ENCODE peak calls at places on chromosome 12, in seven cellular contexts. I, E, C, Z, S, U and O are unnamed samples.

GRCh38 chr12:6200266-6201198 is at the start of gene CD9:
- DNase-seq in E (no peak), I (no peak), Z (peak), C (no peak), U (peak), S (peak), O (no peak)

GRCh38 chr12:118145113-118145797 is 9.3 kb downstream of the PEBP1 start:
- DNase-seq in C (no peak), S (no peak), E (no peak), I (no peak), U (no peak), Z (no peak), O (no peak)

GRCh38 chr12:117212563-117213190 is 22.4 kb upstream of the FBXO21 start:
- DNase-seq in E (peak), Z (peak), S (peak), C (peak), U (peak), I (peak), O (peak)

GRCh38 chr12:113310489-113310888 is 24.4 kb downstream of the SLC8B1 start:
- DNase-seq in U (no peak), C (no peak), I (no peak), S (no peak), Z (no peak), E (no peak), O (no peak)

GRCh38 chr12:123457980-123458779 is at the start of gene SNRNP35:
- DNase-seq in C (peak), S (peak), Z (peak), E (peak), I (peak), U (peak), O (peak)

GRCh38 chr12:114269153-114269552 is 136.8 kb downstream of the TBX5 start:
- DNase-seq in S (no peak), U (no peak), Z (no peak), C (no peak), E (no peak), I (no peak), O (no peak)

GRCh38 chr12:120990487-120991055 is 12.2 kb downstream of the HNF1A start:
- DNase-seq in S (no peak), Z (no peak), C (no peak), I (no peak), E (no peak), U (no peak), O (no peak)

GRCh38 chr12:69837191-69838085 is 12.4 kb downstream of the MYRFL start:
- DNase-seq in C (no peak), U (no peak), S (no peak), Z (no peak), I (no peak), E (no peak), O (no peak)

GRCh38 chr12:2341871-2342270 is 289.1 kb downstream of the CACNA1C start:
- DNase-seq in E (peak), U (no peak), Z (no peak), S (peak), C (peak), I (no peak), O (peak)

GRCh38 chr12:89211456-89211855 is 140.8 kb downstream of the DUSP6 start:
- DNase-seq in E (no peak), Z (no peak), C (peak), U (no peak), I (no peak), S (no peak), O (no peak)

GRCh38 chr12:91781114-91781513 is 364.5 kb downstream of the BTG1 start:
- DNase-seq in Z (no peak), S (no peak), C (peak), E (no peak), I (no peak), U (no peak), O (no peak)

GRCh38 chr12:19759229-19759628 is 319.9 kb downstream of the AEBP2 start:
- DNase-seq in Z (no peak), C (peak), S (no peak), E (peak), I (no peak), U (no peak), O (no peak)

GRCh38 chr12:9619411-9620179 is 11.9 kb upstream of the KLRB1 start:
- DNase-seq in U (no peak), E (no peak), C (no peak), I (no peak), S (no peak), Z (no peak), O (no peak)

GRCh38 chr12:109440851-109441490 is 36.1 kb downstream of the KCTD10 start:
- DNase-seq in I (no peak), S (no peak), E (no peak), U (no peak), C (no peak), Z (peak), O (no peak)

GRCh38 chr12:94771199-94771598 is 120.8 kb upstream of the TMCC3 start:
- DNase-seq in E (no peak), U (no peak), C (no peak), S (no peak), I (no peak), Z (no peak), O (no peak)

GRCh38 chr12:107493135-107493494 is 192.5 kb upstream of the PWP1 start:
- DNase-seq in Z (no peak), S (no peak), U (no peak), C (no peak), I (no peak), E (no peak), O (no peak)

GRCh38 chr12:113850309-113851056 is 115.6 kb downstream of the RBM19 start:
- DNase-seq in I (no peak), E (no peak), S (no peak), U (no peak), Z (peak), C (no peak), O (no peak)

GRCh38 chr12:80565276-80565675 is 121.2 kb downstream of the PTPRQ start:
- DNase-seq in S (no peak), E (no peak), Z (no peak), I (no peak), U (no peak), C (no peak), O (peak)

GRCh38 chr12:49838973-49839633 is 3.8 kb downstream of the BCDIN3D start:
- DNase-seq in U (peak), Z (no peak), E (peak), S (no peak), I (no peak), C (peak), O (no peak)

GRCh38 chr12:13211859-13212664 is 15.5 kb downstream of the EMP1 start:
- DNase-seq in Z (peak), I (no peak), S (peak), U (peak), E (peak), C (peak), O (no peak)

GRCh38 chr12:53452159-53453077 is 516 bp downstream of the PCBP2 start:
- DNase-seq in Z (peak), E (peak), U (peak), S (peak), C (peak), I (peak), O (no peak)

GRCh38 chr12:49903700-49904423 is at the start of gene FAIM2:
- DNase-seq in Z (peak), S (peak), I (peak), E (no peak), C (no peak), U (no peak), O (no peak)

GRCh38 chr12:121287267-121287954 is 9.1 kb downstream of the CAMKK2 start:
- DNase-seq in C (peak), Z (no peak), E (no peak), I (no peak), S (no peak), U (no peak), O (no peak)

GRCh38 chr12:107884769-107885694 is 110.5 kb downstream of the ASCL4 start:
- DNase-seq in U (peak), Z (peak), E (peak), S (peak), I (no peak), C (peak), O (peak)

GRCh38 chr12:69464433-69464832 is 5.8 kb upstream of the FRS2 start:
- DNase-seq in U (no peak), I (no peak), S (no peak), E (no peak), C (no peak), Z (no peak), O (no peak)

GRCh38 chr12:53766881-53767280 is 15.1 kb upstream of the CISTR start:
- DNase-seq in I (no peak), S (no peak), U (no peak), C (peak), E (no peak), Z (no peak), O (no peak)

GRCh38 chr12:30996255-30996654 is 69.7 kb downstream of the TSPAN11 start:
- DNase-seq in I (no peak), U (no peak), Z (no peak), E (peak), S (no peak), C (no peak), O (no peak)

GRCh38 chr12:99069371-99069770 is 424.3 kb downstream of the APAF1 start:
- DNase-seq in I (no peak), C (no peak), S (no peak), Z (no peak), E (no peak), U (no peak), O (no peak)

GRCh38 chr12:122079532-122080081 is 1.1 kb downstream of the MLXIP start:
- DNase-seq in S (peak), Z (no peak), C (no peak), E (no peak), U (no peak), I (no peak), O (no peak)

GRCh38 chr12:62263956-62264355 is 3.8 kb downstream of the USP15 start:
- DNase-seq in E (no peak), C (no peak), I (no peak), Z (no peak), U (no peak), S (no peak), O (no peak)

GRCh38 chr12:85280138-85280983 is at the start of gene ALX1:
- DNase-seq in Z (peak), C (no peak), E (no peak), U (peak), S (no peak), I (no peak), O (peak)

GRCh38 chr12:131245564-131246355 is 292.1 kb downstream of the ADGRD1 start:
- DNase-seq in U (no peak), S (no peak), E (no peak), Z (no peak), I (no peak), C (no peak), O (no peak)

GRCh38 chr12:27814851-27815591 is 35.0 kb upstream of the MANSC4 start:
- DNase-seq in U (no peak), I (no peak), S (no peak), C (peak), E (no peak), Z (no peak), O (no peak)

GRCh38 chr12:105724651-105725050 is 394.2 kb downstream of the C12orf75 start:
- DNase-seq in Z (no peak), C (no peak), I (no peak), E (peak), U (no peak), S (no peak), O (no peak)

GRCh38 chr12:1503281-1503711 is 91.1 kb downstream of the FBXL14 start:
- DNase-seq in C (no peak), I (no peak), E (no peak), S (peak), U (no peak), Z (no peak), O (no peak)